ENCODE peak calls at places on chromosomes 13 and 19, in eight cellular contexts. K, L, T, J, I, U, Z and P are unnamed samples.

GRCh38 chr19:50817941-50818858 is 5.4 kb downstream of the KLK1 start:
- DNase-seq in K (peak), L (peak), T (peak), J (no peak), I (peak), U (no peak), Z (peak), P (peak)

GRCh38 chr19:40921005-40921897 is 39.2 kb upstream of the CYP2A7 start:
- DNase-seq in K (no peak), L (no peak), T (no peak), J (no peak), I (no peak), U (peak), Z (no peak), P (no peak)

GRCh38 chr13:114112231-114112825 is 20.1 kb downstream of the RASA3 start:
- DNase-seq in K (no peak), L (no peak), T (no peak), J (peak), I (peak), U (no peak), Z (no peak), P (no peak)

GRCh38 chr19:44748426-44749254 is at the start of gene BCL3:
- DNase-seq in K (peak), L (no peak), T (peak), J (peak), I (peak), U (no peak), Z (no peak), P (no peak)

GRCh38 chr13:74978596-74978995 is 503.4 kb downstream of the TBC1D4 start:
- DNase-seq in K (no peak), L (no peak), T (no peak), J (no peak), I (no peak), U (no peak), Z (no peak), P (no peak)

GRCh38 chr19:32309711-32310390 is 35.6 kb upstream of the ZNF507 start:
- DNase-seq in K (no peak), L (no peak), T (no peak), J (no peak), I (no peak), U (no peak), Z (no peak), P (peak)

GRCh38 chr19:47682939-47683338 is 30.3 kb upstream of the EHD2 start:
- DNase-seq in K (no peak), L (no peak), T (no peak), J (no peak), I (peak), U (no peak), Z (no peak), P (no peak)

GRCh38 chr13:112733112-112733511 is 43.3 kb downstream of the ATP11A start:
- DNase-seq in K (no peak), L (no peak), T (no peak), J (no peak), I (no peak), U (no peak), Z (no peak), P (no peak)

GRCh38 chr13:41746259-41746658 is 214.7 kb downstream of the VWA8 start:
- DNase-seq in K (no peak), L (no peak), T (no peak), J (no peak), I (no peak), U (no peak), Z (no peak), P (no peak)

GRCh38 chr13:22110368-22110767 is 439.5 kb downstream of the FGF9 start:
- DNase-seq in K (no peak), L (no peak), T (no peak), J (peak), I (no peak), U (no peak), Z (no peak), P (no peak)

GRCh38 chr13:75818181-75819110 is 182.3 kb downstream of the LMO7 start:
- DNase-seq in K (no peak), L (no peak), T (no peak), J (no peak), I (no peak), U (no peak), Z (no peak), P (no peak)